ENCODE peak calls at places on chromosomes 7 and 10, in five cellular contexts. J is stimulated activated CD8-positive, alpha-beta memory T cell treated with anti-CD3 and anti-CD28 coated beads, Interleukin-7, amount 100 ng/mL, for 4 hours; Y is stimulated activated CD4-positive, alpha-beta T cell treated with anti-CD3 and anti-CD28 coated beads, TNF-alpha, amount 100 ng/mL, for 1 hour; V is HFFc6; E is IMR-90. G is an unnamed sample.

GRCh38 chr7:144517762-144518161 is 114.3 kb upstream of the NOBOX start:
- DNase-seq in J (no peak), Y (no peak), V (no peak), E (no peak), G (no peak)

GRCh38 chr7:96670338-96671289 is 39.0 kb downstream of the SEM1 start:
- DNase-seq in J (no peak), Y (no peak), V (no peak), E (no peak), G (no peak)

GRCh38 chr7:90345548-90346319 is 782 bp upstream of the GTPBP10 start:
- DNase-seq in J (no peak), Y (no peak), V (peak; percentile 33), E (peak; percentile 42), G (no peak)

GRCh38 chr10:4359003-4359402 is 467.0 kb upstream of the AKR1E2 start:
- DNase-seq in J (no peak), Y (no peak), V (no peak), E (no peak), G (no peak)

GRCh38 chr7:47100815-47101435 is 481.0 kb downstream of the TNS3 start:
- DNase-seq in J (no peak), Y (no peak), V (no peak), E (peak; percentile 43), G (no peak)

GRCh38 chr7:20388064-20388463 is 57.4 kb downstream of the ITGB8 start:
- DNase-seq in J (no peak), Y (no peak), V (no peak), E (no peak), G (no peak)

GRCh38 chr10:14162626-14163344 is 167.9 kb downstream of the FRMD4A start:
- DNase-seq in J (no peak), Y (no peak), V (no peak), E (no peak), G (no peak)

GRCh38 chr10:63681965-63682704 is 160.9 kb downstream of the REEP3 start:
- DNase-seq in J (no peak), Y (no peak), V (peak; percentile 88), E (peak; percentile 87), G (no peak)

GRCh38 chr7:44162179-44162578 is 21.0 kb upstream of the MYL7 start:
- DNase-seq in J (no peak), Y (no peak), V (no peak), E (no peak), G (no peak)

GRCh38 chr7:151686016-151686766 is 166.5 kb upstream of the RHEB start:
- DNase-seq in J (no peak), Y (no peak), V (no peak), E (no peak), G (no peak)

GRCh38 chr7:16982640-16983103 is 100.9 kb upstream of the AGR3 start:
- DNase-seq in J (peak; percentile 12), Y (no peak), V (peak; percentile 43), E (peak; percentile 67), G (no peak)

GRCh38 chr10:125174360-125174759 is 14.0 kb upstream of the CTBP2 start:
- DNase-seq in J (no peak), Y (no peak), V (no peak), E (no peak), G (no peak)

GRCh38 chr10:126101744-126102143 is 205.4 kb downstream of the FANK1 start:
- DNase-seq in J (no peak), Y (no peak), V (no peak), E (no peak), G (no peak)

GRCh38 chr10:96685297-96685696 is 35.0 kb downstream of the PIK3AP1 start:
- DNase-seq in J (no peak), Y (no peak), V (no peak), E (no peak), G (no peak)

GRCh38 chr7:151694828-151695580 is 175.3 kb upstream of the RHEB start:
- DNase-seq in J (no peak), Y (no peak), V (no peak), E (no peak), G (no peak)

GRCh38 chr7:150514748-150515222 is at the start of gene GIMAP7:
- DNase-seq in J (peak; percentile 42), Y (peak; percentile 21), V (no peak), E (no peak), G (no peak)

GRCh38 chr7:50349399-50349798 is 44.9 kb downstream of the IKZF1 start:
- DNase-seq in J (no peak), Y (no peak), V (no peak), E (no peak), G (no peak)

GRCh38 chr10:69449841-69450240 is 1.4 kb upstream of the TSPAN15 start:
- DNase-seq in J (no peak), Y (no peak), V (peak; percentile 53), E (peak; percentile 13), G (no peak)

GRCh38 chr7:106521541-106521940 is 139.4 kb downstream of the CCDC71L start:
- DNase-seq in J (no peak), Y (no peak), V (no peak), E (no peak), G (no peak)

GRCh38 chr10:127759276-127759675 is 22.3 kb downstream of the FOXI2 start:
- DNase-seq in J (no peak), Y (no peak), V (no peak), E (no peak), G (no peak)

GRCh38 chr10:49634053-49634660 is 20.3 kb downstream of the CHAT start:
- DNase-seq in J (no peak), Y (no peak), V (no peak), E (no peak), G (no peak)

GRCh38 chr7:114703677-114704076 is 218.2 kb upstream of the MDFIC start:
- DNase-seq in J (no peak), Y (no peak), V (no peak), E (peak; percentile 42), G (no peak)

GRCh38 chr10:63438506-63439498 is 27.0 kb downstream of the JMJD1C start:
- DNase-seq in J (no peak), Y (no peak), V (no peak), E (peak; percentile 24), G (no peak)

GRCh38 chr10:21995557-21995956 is 8.0 kb downstream of the DNAJC1 start:
- DNase-seq in J (no peak), Y (no peak), V (no peak), E (peak; percentile 30), G (no peak)

GRCh38 chr10:122181055-122181732 is 89.9 kb upstream of the BTBD16 start:
- DNase-seq in J (no peak), Y (no peak), V (peak; percentile 40), E (peak; percentile 77), G (no peak)

GRCh38 chr10:95237376-95238170 is 43.5 kb downstream of the ACSM6 start:
- DNase-seq in J (no peak), Y (no peak), V (peak; percentile 27), E (peak; percentile 60), G (no peak)